ENCODE peak calls at places on chromosome 15, in four cellular contexts. One of them, this sample, is unnamed.
A peak's percentile ranks its signal among the peaks of the same experiment; 100 is the strongest.

GRCh38 chr15:72222433-72222832 is 8.6 kb downstream of the PKM start:
- DNase-seq in transverse colon: peak; percentile 43
- DNase-seq in psoas muscle: peak; percentile 84
- DNase-seq in PC-9: peak; percentile 65
- DNase-seq in this sample: peak; percentile 54

GRCh38 chr15:38073278-38073930 is 139.0 kb downstream of the TMCO5A start:
- DNase-seq in psoas muscle: no peak
- DNase-seq in transverse colon: no peak
- DNase-seq in PC-9: no peak
- DNase-seq in this sample: peak; percentile 57

GRCh38 chr15:87142096-87142495 is 1062.4 kb downstream of the AGBL1 start:
- DNase-seq in PC-9: no peak
- DNase-seq in transverse colon: no peak
- DNase-seq in psoas muscle: no peak
- DNase-seq in this sample: no peak

GRCh38 chr15:67833504-67834248 is 6.2 kb downstream of the RNU6-1 start:
- DNase-seq in psoas muscle: peak; percentile 35
- DNase-seq in transverse colon: peak; percentile 52
- DNase-seq in PC-9: peak; percentile 44
- DNase-seq in this sample: peak; percentile 63

GRCh38 chr15:87712211-87712610 is 544.3 kb downstream of the NTRK3 start:
- DNase-seq in PC-9: no peak
- DNase-seq in transverse colon: no peak
- DNase-seq in psoas muscle: no peak
- DNase-seq in this sample: no peak

GRCh38 chr15:45157056-45157455 is 27.3 kb downstream of the DUOX1 start:
- DNase-seq in PC-9: no peak
- DNase-seq in transverse colon: no peak
- DNase-seq in psoas muscle: no peak
- DNase-seq in this sample: no peak

GRCh38 chr15:69034352-69034751 is 19.9 kb downstream of the NOX5 start:
- DNase-seq in transverse colon: no peak
- DNase-seq in psoas muscle: no peak
- DNase-seq in PC-9: no peak
- DNase-seq in this sample: no peak

GRCh38 chr15:56723787-56724186 is 9.5 kb downstream of the ZNF280D start:
- DNase-seq in psoas muscle: no peak
- DNase-seq in PC-9: no peak
- DNase-seq in transverse colon: no peak
- DNase-seq in this sample: no peak

GRCh38 chr15:38707802-38708671 is 143.4 kb upstream of the RASGRP1 start:
- DNase-seq in PC-9: peak; percentile 43
- DNase-seq in transverse colon: peak; percentile 38
- DNase-seq in psoas muscle: no peak
- DNase-seq in this sample: no peak

GRCh38 chr15:68205949-68206539 is 912 bp upstream of the CALML4 start:
- DNase-seq in psoas muscle: peak; percentile 62
- DNase-seq in PC-9: no peak
- DNase-seq in transverse colon: peak; percentile 92
- DNase-seq in this sample: peak; percentile 92

GRCh38 chr15:61226313-61227250 is 2.5 kb downstream of the RORA start:
- DNase-seq in PC-9: no peak
- DNase-seq in transverse colon: no peak
- DNase-seq in psoas muscle: no peak
- DNase-seq in this sample: no peak

GRCh38 chr15:98684441-98684840 is 36.1 kb downstream of the IGF1R start:
- DNase-seq in PC-9: no peak
- DNase-seq in psoas muscle: no peak
- DNase-seq in transverse colon: no peak
- DNase-seq in this sample: no peak

GRCh38 chr15:88631464-88632028 is 7.3 kb upstream of the ISG20 start:
- DNase-seq in PC-9: no peak
- DNase-seq in psoas muscle: no peak
- DNase-seq in transverse colon: peak; percentile 9
- DNase-seq in this sample: no peak

DNA sequence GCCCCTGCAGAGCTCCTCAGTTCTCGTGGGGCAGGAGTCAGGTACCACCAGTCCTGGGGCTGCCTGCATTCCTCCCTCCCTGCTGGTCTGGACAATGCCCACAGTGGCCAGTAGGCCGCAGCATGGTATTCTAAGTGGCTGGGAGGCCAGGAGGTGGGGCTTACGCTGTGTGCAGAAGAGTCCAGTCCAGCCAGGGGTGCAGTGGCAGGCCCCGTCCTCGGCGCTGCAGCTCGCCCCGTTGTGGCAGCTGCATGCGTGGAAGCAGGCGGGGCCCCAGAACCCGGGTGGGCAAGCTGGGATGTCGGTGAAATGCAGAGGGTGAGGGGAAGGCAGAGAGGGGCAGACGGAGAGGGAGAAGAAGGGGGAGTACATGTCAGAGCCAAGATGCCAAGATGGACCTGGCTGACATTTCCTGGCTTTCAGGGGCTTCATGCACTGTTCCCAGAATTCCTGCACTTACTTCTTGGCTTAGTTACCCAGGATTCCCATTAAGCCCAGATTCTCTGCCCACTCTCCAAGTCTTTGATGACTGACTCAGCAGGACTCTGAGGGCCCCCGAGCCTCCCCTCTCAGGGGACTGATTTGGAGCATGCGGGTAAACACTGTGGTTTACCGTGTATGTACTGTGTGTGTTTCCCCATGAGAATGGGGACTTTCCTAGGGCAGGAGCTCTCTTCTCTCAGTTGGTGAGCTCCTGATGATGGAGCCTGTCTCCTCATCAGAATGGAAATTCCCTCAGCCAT is 47.5 kb downstream of the RAB11A start:
- DNase-seq in transverse colon: peak; percentile 13
- DNase-seq in PC-9: peak; percentile 71
- DNase-seq in psoas muscle: peak; percentile 49
- DNase-seq in this sample: peak; percentile 33
- TF ChIP-seq CTCF in transverse colon: peak; percentile 35
- TF ChIP-seq CTCF in PC-9: peak; percentile 55
- TF ChIP-seq CTCF in psoas muscle: peak; percentile 54
- TF ChIP-seq CTCF in this sample: no peak

DNA sequence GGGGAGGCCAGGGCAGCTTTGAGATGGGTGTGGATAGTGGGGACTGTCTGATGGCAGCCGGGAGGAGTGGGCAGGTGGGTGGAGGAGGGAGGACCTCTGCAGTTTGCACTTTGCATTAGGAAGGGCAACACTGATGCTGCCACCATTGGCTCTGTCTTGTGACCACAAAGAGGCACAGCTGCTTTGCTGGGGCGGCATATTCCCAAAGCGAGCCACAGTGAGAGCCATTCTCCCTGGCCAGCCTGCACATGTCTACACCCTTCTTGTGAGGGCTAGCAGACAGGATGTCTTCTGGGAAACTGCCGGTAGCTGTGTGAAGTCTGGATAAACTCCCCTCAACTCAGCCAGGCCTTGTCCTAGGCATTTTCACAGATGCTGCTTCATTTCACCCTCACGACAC is 38.3 kb downstream of the CCNB2 start:
- DNase-seq in psoas muscle: no peak
- DNase-seq in transverse colon: no peak
- DNase-seq in PC-9: no peak
- DNase-seq in this sample: no peak
- H3K36me3 ChIP-seq in psoas muscle: peaks cover 2% of the 10 kb centered on the region
- H3K36me3 ChIP-seq in transverse colon: peaks cover 7% of the 10 kb centered on the region
- H3K36me3 ChIP-seq in PC-9: peaks cover 5% of the 10 kb centered on the region
- H3K36me3 ChIP-seq in this sample: no peaks in the 10 kb centered on the region

GRCh38 chr15:34851751-34852150 is 56.4 kb upstream of the ACTC1 start:
- DNase-seq in transverse colon: no peak
- DNase-seq in psoas muscle: no peak
- DNase-seq in PC-9: no peak
- DNase-seq in this sample: no peak

GRCh38 chr15:34847598-34847997 is 52.2 kb upstream of the ACTC1 start:
- DNase-seq in transverse colon: no peak
- DNase-seq in PC-9: no peak
- DNase-seq in psoas muscle: no peak
- DNase-seq in this sample: no peak

GRCh38 chr15:34850121-34850520 is 54.8 kb upstream of the ACTC1 start:
- DNase-seq in PC-9: no peak
- DNase-seq in psoas muscle: no peak
- DNase-seq in transverse colon: no peak
- DNase-seq in this sample: no peak

GRCh38 chr15:34851007-34851406 is 55.7 kb upstream of the ACTC1 start:
- DNase-seq in psoas muscle: no peak
- DNase-seq in transverse colon: no peak
- DNase-seq in PC-9: no peak
- DNase-seq in this sample: no peak

GRCh38 chr15:34849364-34849959 is 54.1 kb upstream of the ACTC1 start:
- DNase-seq in transverse colon: no peak
- DNase-seq in psoas muscle: no peak
- DNase-seq in PC-9: no peak
- DNase-seq in this sample: no peak
- TF ChIP-seq CTCF in transverse colon: no peak
- TF ChIP-seq CTCF in psoas muscle: no peak
- TF ChIP-seq CTCF in PC-9: no peak
- TF ChIP-seq CTCF in this sample: no peak

DNA sequence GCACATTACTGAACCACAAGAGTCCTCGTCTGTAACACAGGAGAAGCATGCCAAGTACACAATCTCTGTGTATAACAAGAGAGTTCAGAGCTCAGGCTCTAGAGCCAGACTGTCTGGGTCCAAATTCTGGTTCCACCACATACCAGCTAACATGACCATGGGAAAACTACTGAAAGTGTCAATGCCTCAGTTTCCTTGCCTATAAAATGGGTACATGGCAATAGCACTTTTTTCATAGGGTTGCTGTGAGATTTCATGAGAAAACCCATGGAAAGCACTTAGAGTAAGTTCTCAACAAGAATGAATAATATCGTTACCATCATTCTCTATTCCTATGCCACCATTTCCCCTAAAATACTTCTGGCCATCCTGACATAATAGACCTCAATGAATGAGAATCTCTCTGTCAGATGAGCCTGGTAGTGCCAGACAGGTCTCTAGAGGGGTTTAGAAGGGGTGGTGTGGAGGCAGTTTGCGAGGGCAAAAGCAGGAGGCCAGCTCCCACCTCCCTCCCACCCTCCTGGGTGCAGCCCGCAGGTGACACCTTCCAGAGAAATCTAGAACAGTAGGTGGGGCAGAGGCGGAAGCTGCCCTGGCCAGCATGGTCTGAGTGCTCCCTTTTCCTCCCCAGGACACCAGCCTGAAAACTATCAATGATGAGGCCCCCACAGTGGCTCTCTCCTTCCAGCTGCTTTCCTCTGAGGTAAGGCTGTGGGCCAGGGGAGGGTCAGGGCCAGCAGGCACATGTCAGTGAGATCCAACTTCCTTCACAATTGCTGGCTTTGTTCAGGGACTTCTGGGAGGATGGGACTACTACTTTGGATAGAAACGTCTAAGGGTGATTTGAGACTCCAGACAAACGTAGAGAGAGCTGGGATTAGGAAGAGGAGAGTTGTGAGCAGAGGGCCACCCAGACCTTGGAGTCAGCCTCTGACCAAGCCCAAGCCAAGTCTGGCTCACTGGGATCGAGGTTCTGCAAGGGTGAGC is 45.3 kb downstream of the CCDC33 start:
- DNase-seq in PC-9: no peak
- DNase-seq in transverse colon: no peak
- DNase-seq in psoas muscle: no peak
- DNase-seq in this sample: no peak
- H3K36me3 ChIP-seq in PC-9: no peaks in the 10 kb centered on the region
- H3K36me3 ChIP-seq in transverse colon: no peaks in the 10 kb centered on the region
- H3K36me3 ChIP-seq in psoas muscle: no peaks in the 10 kb centered on the region
- H3K36me3 ChIP-seq in this sample: no peaks in the 10 kb centered on the region

DNA sequence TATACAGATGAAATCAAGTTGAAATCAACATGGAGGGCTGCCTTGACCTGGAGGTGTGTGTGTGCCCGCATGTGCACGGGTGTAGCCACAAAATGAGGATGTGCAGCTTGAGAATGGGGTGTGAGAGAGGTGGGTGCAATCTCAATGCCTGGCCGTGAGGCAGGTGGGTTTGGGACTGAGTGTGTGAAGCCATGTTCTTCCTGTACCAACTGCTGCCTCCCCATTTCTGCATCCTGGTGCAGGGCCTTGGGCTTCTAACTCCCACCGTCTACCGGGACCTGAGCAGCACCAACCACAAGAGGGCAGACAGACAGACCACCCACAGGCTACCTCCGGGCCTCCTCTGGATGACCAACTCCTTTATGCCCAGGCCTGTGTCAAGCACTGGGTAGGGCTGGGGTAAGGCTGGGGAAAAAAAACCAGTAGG is 161.9 kb upstream of the TLE3 start:
- DNase-seq in transverse colon: no peak
- DNase-seq in PC-9: no peak
- DNase-seq in psoas muscle: no peak
- DNase-seq in this sample: no peak
- TF ChIP-seq CTCF in transverse colon: no peak
- TF ChIP-seq CTCF in PC-9: no peak
- TF ChIP-seq CTCF in psoas muscle: no peak
- TF ChIP-seq CTCF in this sample: no peak

GRCh38 chr15:77999486-77999885 is 78.0 kb downstream of the TBC1D2B start:
- DNase-seq in PC-9: no peak
- DNase-seq in transverse colon: no peak
- DNase-seq in psoas muscle: no peak
- DNase-seq in this sample: no peak
- H3K36me3 ChIP-seq in PC-9: no peaks in the 10 kb centered on the region
- H3K36me3 ChIP-seq in transverse colon: peaks cover 11% of the 10 kb centered on the region
- H3K36me3 ChIP-seq in psoas muscle: no peaks in the 10 kb centered on the region
- H3K36me3 ChIP-seq in this sample: peaks cover 2% of the 10 kb centered on the region

DNA sequence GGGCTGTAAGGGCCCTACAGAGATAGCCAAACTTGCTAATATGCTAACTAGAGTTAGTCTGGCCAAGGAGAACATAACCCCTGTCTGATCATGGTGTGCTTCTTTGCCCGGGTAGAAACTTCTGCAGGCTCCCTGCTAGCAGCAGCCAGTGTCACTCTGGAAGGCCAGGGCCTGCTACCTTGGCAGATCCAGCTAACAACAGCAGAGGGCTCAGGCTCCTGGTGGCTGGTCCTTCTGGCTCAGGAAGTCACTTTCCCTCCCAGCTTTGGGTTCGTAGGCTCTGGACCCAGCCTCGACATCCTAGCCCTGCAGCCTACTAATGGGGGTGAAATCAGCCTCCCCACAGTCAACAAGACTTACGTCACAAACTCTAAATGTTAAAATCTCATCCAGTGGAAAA is 373.7 kb upstream of the RGMA start:
- DNase-seq in transverse colon: no peak
- DNase-seq in PC-9: no peak
- DNase-seq in psoas muscle: no peak
- DNase-seq in this sample: no peak
- TF ChIP-seq CTCF in transverse colon: no peak
- TF ChIP-seq CTCF in PC-9: no peak
- TF ChIP-seq CTCF in psoas muscle: no peak
- TF ChIP-seq CTCF in this sample: no peak

GRCh38 chr15:28255965-28256364 is 66.0 kb downstream of the HERC2 start:
- DNase-seq in transverse colon: no peak
- DNase-seq in PC-9: no peak
- DNase-seq in psoas muscle: no peak
- DNase-seq in this sample: no peak

DNA sequence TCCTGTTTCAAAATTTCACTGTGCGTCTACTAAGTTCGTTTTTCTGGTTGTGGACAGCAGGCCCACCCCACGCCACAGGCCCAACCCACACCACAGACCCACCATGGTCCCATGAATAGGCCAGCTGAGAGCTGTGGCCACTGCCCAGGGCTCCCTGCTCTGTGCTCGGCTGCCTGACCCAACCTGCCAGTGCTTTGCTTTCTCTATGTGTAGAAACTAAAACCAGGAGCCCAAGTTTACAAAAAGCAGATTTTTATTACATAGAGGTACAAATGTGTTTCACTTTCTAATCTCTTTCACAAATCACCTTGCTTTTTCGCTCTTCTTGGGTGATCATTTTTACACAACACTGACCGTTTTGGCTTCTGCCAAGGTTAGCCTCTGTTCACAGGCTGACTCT is 69.1 kb downstream of the HERC2 start:
- DNase-seq in psoas muscle: no peak
- DNase-seq in transverse colon: no peak
- DNase-seq in PC-9: no peak
- DNase-seq in this sample: no peak
- H3K36me3 ChIP-seq in psoas muscle: peaks cover 10% of the 10 kb centered on the region
- H3K36me3 ChIP-seq in transverse colon: peaks cover 44% of the 10 kb centered on the region
- H3K36me3 ChIP-seq in PC-9: no peaks in the 10 kb centered on the region
- H3K36me3 ChIP-seq in this sample: no peaks in the 10 kb centered on the region